ENCODE peak calls at places on chromosomes 7 and 10, in six cellular contexts. J, E, U, R, N and B are unnamed samples.

GRCh38 chr7:34158754-34159153 is 253.4 kb downstream of the BMPER start:
- DNase-seq in J (no peak), E (no peak), U (no peak), R (no peak), N (no peak), B (no peak)

GRCh38 chr7:154770962-154771361 is 232.0 kb downstream of the PAXIP1 start:
- DNase-seq in J (no peak), E (no peak), U (no peak), R (no peak), N (no peak), B (no peak)

GRCh38 chr7:100894860-100895700 is 608 bp downstream of the ACHE start:
- DNase-seq in J (peak), E (no peak), U (no peak), R (peak), N (peak), B (peak)

GRCh38 chr10:70679498-70679897 is 7.2 kb downstream of the ADAMTS14 start:
- DNase-seq in J (no peak), E (peak), U (no peak), R (no peak), N (no peak), B (no peak)

GRCh38 chr10:68043030-68043429 is 32.1 kb downstream of the HERC4 start:
- DNase-seq in J (no peak), E (no peak), U (peak), R (no peak), N (no peak), B (no peak)

GRCh38 chr10:124791378-124792348 is at the start of gene EEF1AKMT2:
- DNase-seq in J (peak), E (peak), U (peak), R (peak), N (peak), B (peak)

GRCh38 chr7:118311121-118311803 is 86.8 kb downstream of the ANKRD7 start:
- DNase-seq in J (peak), E (no peak), U (peak), R (no peak), N (no peak), B (no peak)

GRCh38 chr10:78784454-78785414 is 284.0 kb upstream of the ZMIZ1 start:
- DNase-seq in J (no peak), E (no peak), U (no peak), R (no peak), N (no peak), B (no peak)

GRCh38 chr10:118566911-118567310 is 28.5 kb downstream of the PRLHR start:
- DNase-seq in J (no peak), E (no peak), U (no peak), R (no peak), N (no peak), B (no peak)

GRCh38 chr7:127474457-127474856 is 81.9 kb upstream of the ZNF800 start:
- DNase-seq in J (peak), E (no peak), U (peak), R (no peak), N (no peak), B (no peak)

GRCh38 chr10:132298038-132298935 is 9.5 kb downstream of the STK32C start:
- DNase-seq in J (no peak), E (no peak), U (no peak), R (no peak), N (no peak), B (peak)

GRCh38 chr10:12949248-12949647 is 52.3 kb downstream of the CCDC3 start:
- DNase-seq in J (no peak), E (no peak), U (no peak), R (no peak), N (no peak), B (no peak)

GRCh38 chr10:24617771-24618396 is 105.8 kb downstream of the ARHGAP21 start:
- DNase-seq in J (peak), E (peak), U (peak), R (peak), N (peak), B (no peak)

GRCh38 chr7:130960208-130960988 is 226.4 kb upstream of the KLF14 start:
- DNase-seq in J (peak), E (no peak), U (peak), R (no peak), N (no peak), B (no peak)

GRCh38 chr7:130838738-130839137 is 104.7 kb upstream of the KLF14 start:
- DNase-seq in J (no peak), E (no peak), U (peak), R (no peak), N (no peak), B (no peak)

GRCh38 chr10:29784175-29784773 is 149.5 kb upstream of the SVIL start:
- DNase-seq in J (no peak), E (no peak), U (peak), R (no peak), N (no peak), B (peak)

GRCh38 chr10:43689618-43689954 is 40.9 kb upstream of the ZNF32 start:
- DNase-seq in J (peak), E (no peak), U (no peak), R (no peak), N (peak), B (peak)

GRCh38 chr7:105461518-105461917 is 60.6 kb downstream of the PUS7 start:
- DNase-seq in J (no peak), E (peak), U (peak), R (no peak), N (no peak), B (no peak)

GRCh38 chr7:3087243-3087642 is 43.6 kb upstream of the CARD11 start:
- DNase-seq in J (no peak), E (no peak), U (no peak), R (no peak), N (no peak), B (no peak)

GRCh38 chr7:95199779-95200558 is 124.4 kb downstream of the PON1 start:
- DNase-seq in J (peak), E (peak), U (peak), R (peak), N (no peak), B (no peak)

GRCh38 chr7:19508821-19509220 is 200.0 kb downstream of the POLR1F start:
- DNase-seq in J (no peak), E (no peak), U (peak), R (no peak), N (no peak), B (no peak)

GRCh38 chr7:47670738-47671137 is 88.8 kb upstream of the TNS3 start:
- DNase-seq in J (no peak), E (no peak), U (no peak), R (no peak), N (no peak), B (no peak)

GRCh38 chr10:33665512-33665911 is 331.0 kb upstream of the NRP1 start:
- DNase-seq in J (no peak), E (no peak), U (peak), R (no peak), N (no peak), B (no peak)

GRCh38 chr10:79604294-79604693 is 6.4 kb upstream of the SFTPA1 start:
- DNase-seq in J (no peak), E (no peak), U (no peak), R (no peak), N (no peak), B (no peak)

GRCh38 chr10:23351914-23352313 is 7.3 kb upstream of the C10orf67 start:
- DNase-seq in J (no peak), E (no peak), U (peak), R (no peak), N (no peak), B (no peak)

GRCh38 chr10:3066317-3066931 is 924 bp upstream of the PFKP start:
- DNase-seq in J (no peak), E (no peak), U (no peak), R (no peak), N (no peak), B (no peak)

GRCh38 chr10:22573820-22574569 is 140.4 kb downstream of the PIP4K2A start:
- DNase-seq in J (peak), E (peak), U (peak), R (no peak), N (no peak), B (no peak)

GRCh38 chr7:157032644-157033482 is 22.4 kb upstream of the MNX1 start:
- DNase-seq in J (peak), E (no peak), U (peak), R (no peak), N (no peak), B (no peak)

GRCh38 chr7:135281363-135281949 is 47.8 kb downstream of the STRA8 start:
- DNase-seq in J (peak), E (peak), U (peak), R (peak), N (peak), B (no peak)

GRCh38 chr7:4712371-4713182 is 30.5 kb downstream of the FOXK1 start:
- DNase-seq in J (peak), E (no peak), U (no peak), R (no peak), N (peak), B (no peak)

GRCh38 chr10:29760139-29760538 is 125.4 kb upstream of the SVIL start:
- DNase-seq in J (no peak), E (no peak), U (no peak), R (no peak), N (no peak), B (no peak)

GRCh38 chr10:19877466-19878255 is 61.4 kb downstream of the PLXDC2 start:
- DNase-seq in J (no peak), E (no peak), U (no peak), R (no peak), N (no peak), B (no peak)

GRCh38 chr10:129853236-129853946 is 110.7 kb downstream of the EBF3 start:
- DNase-seq in J (peak), E (peak), U (no peak), R (no peak), N (no peak), B (no peak)

GRCh38 chr7:87876759-87877234 is 504 bp downstream of the DBF4 start:
- DNase-seq in J (peak), E (peak), U (peak), R (peak), N (peak), B (peak)

GRCh38 chr10:132151286-132151950 is 35.3 kb upstream of the DPYSL4 start:
- DNase-seq in J (no peak), E (no peak), U (no peak), R (no peak), N (no peak), B (no peak)

GRCh38 chr7:107711301-107711700 is 32.6 kb upstream of the CBLL1 start:
- DNase-seq in J (no peak), E (no peak), U (peak), R (no peak), N (no peak), B (no peak)

GRCh38 chr10:95295031-95295755 is 4.4 kb upstream of the PDLIM1 start:
- DNase-seq in J (peak), E (no peak), U (peak), R (no peak), N (peak), B (peak)

GRCh38 chr7:93018666-93019065 is 99.1 kb downstream of the SAMD9 start:
- DNase-seq in J (no peak), E (no peak), U (no peak), R (no peak), N (no peak), B (no peak)